ENCODE peak calls at places on chromosomes 5 and 9, in four cellular contexts. Q is mesendoderm, W is GM12892, Z is IMR-90. V is an unnamed sample.

GRCh38 chr9:127503379-127503921 is 52.1 kb downstream of the LRSAM1 start:
- DNase-seq in Q (no peak), W (no peak), Z (no peak), V (no peak)

GRCh38 chr5:56681346-56681745 is 134.0 kb upstream of the MAP3K1 start:
- DNase-seq in Q (no peak), W (no peak), Z (peak), V (peak)

GRCh38 chr9:127918201-127919107 is 1.6 kb upstream of the ST6GALNAC4 start:
- DNase-seq in Q (peak), W (no peak), Z (no peak), V (peak)

GRCh38 chr9:124038239-124038638 is 26.7 kb downstream of the LHX2 start:
- DNase-seq in Q (peak), W (no peak), Z (no peak), V (peak)

GRCh38 chr5:139422307-139422893 is 16.9 kb downstream of the DNAJC18 start:
- DNase-seq in Q (peak), W (no peak), Z (peak), V (peak)

GRCh38 chr5:155460501-155460931 is 447.0 kb downstream of the KIF4B start:
- DNase-seq in Q (no peak), W (no peak), Z (no peak), V (no peak)

GRCh38 chr9:23858234-23858633 is 32.2 kb upstream of the ELAVL2 start:
- DNase-seq in Q (no peak), W (no peak), Z (no peak), V (no peak)

GRCh38 chr5:23352437-23352836 is 155.0 kb upstream of the PRDM9 start:
- DNase-seq in Q (peak), W (no peak), Z (no peak), V (peak)

GRCh38 chr9:99855467-99856176 is 33.9 kb downstream of the NR4A3 start:
- DNase-seq in Q (peak), W (no peak), Z (no peak), V (no peak)

GRCh38 chr9:127580879-127581278 is 31.2 kb upstream of the STXBP1 start:
- DNase-seq in Q (no peak), W (no peak), Z (no peak), V (no peak)

GRCh38 chr9:99660191-99660636 is 161.5 kb upstream of the NR4A3 start:
- DNase-seq in Q (no peak), W (no peak), Z (no peak), V (no peak)

GRCh38 chr9:124202447-124202971 is 55.2 kb upstream of the NEK6 start:
- DNase-seq in Q (peak), W (peak), Z (peak), V (peak)

GRCh38 chr9:37437616-37438015 is 15.1 kb downstream of the GRHPR start:
- DNase-seq in Q (no peak), W (no peak), Z (no peak), V (no peak)

GRCh38 chr9:112786834-112787520 is 36.4 kb downstream of the SNX30 start:
- DNase-seq in Q (no peak), W (no peak), Z (no peak), V (no peak)

GRCh38 chr5:60843693-60844428 is at the start of gene ELOVL7:
- DNase-seq in Q (peak), W (peak), Z (peak), V (peak)

GRCh38 chr9:70083429-70083828 is 39.8 kb downstream of the MAMDC2 start:
- DNase-seq in Q (no peak), W (no peak), Z (no peak), V (peak)

GRCh38 chr5:165457854-165458481 is 1952.5 kb downstream of the MAT2B start:
- DNase-seq in Q (peak), W (no peak), Z (peak), V (peak)

GRCh38 chr9:36882117-36882465 is 152.0 kb downstream of the PAX5 start:
- DNase-seq in Q (no peak), W (no peak), Z (no peak), V (no peak)

GRCh38 chr5:989961-990530 is 18.6 kb upstream of the NKD2 start:
- DNase-seq in Q (peak), W (no peak), Z (no peak), V (no peak)

GRCh38 chr9:113577525-113578261 is 114.2 kb downstream of the RGS3 start:
- DNase-seq in Q (no peak), W (no peak), Z (peak), V (peak)

GRCh38 chr5:16871746-16872339 is 64.2 kb downstream of the MYO10 start:
- DNase-seq in Q (no peak), W (no peak), Z (peak), V (no peak)

GRCh38 chr9:33297455-33297854 is 7.1 kb downstream of the NFX1 start:
- DNase-seq in Q (no peak), W (peak), Z (no peak), V (no peak)

GRCh38 chr5:79746645-79747044 is 57.0 kb downstream of the CMYA5 start:
- DNase-seq in Q (no peak), W (no peak), Z (no peak), V (no peak)

GRCh38 chr9:88076286-88077070 is 61.8 kb downstream of the SPATA31C2 start:
- DNase-seq in Q (peak), W (no peak), Z (peak), V (peak)

GRCh38 chr5:76326559-76327351 is 76.3 kb upstream of the IQGAP2 start:
- DNase-seq in Q (peak), W (no peak), Z (no peak), V (no peak)

GRCh38 chr5:180860273-180860886 is 696 bp downstream of the ZFP62 start:
- DNase-seq in Q (peak), W (peak), Z (no peak), V (peak)

GRCh38 chr5:6710078-6710477 is 3.2 kb upstream of the TENT4A start:
- DNase-seq in Q (no peak), W (no peak), Z (no peak), V (no peak)

GRCh38 chr9:100082786-100083185 is 16.0 kb downstream of the ERP44 start:
- DNase-seq in Q (no peak), W (no peak), Z (peak), V (no peak)

GRCh38 chr5:171851251-171851650 is 65.6 kb downstream of the SMIM23 start:
- DNase-seq in Q (no peak), W (no peak), Z (no peak), V (no peak)

GRCh38 chr5:132050661-132051371 is 9.6 kb upstream of the IL3 start:
- DNase-seq in Q (no peak), W (no peak), Z (no peak), V (no peak)

GRCh38 chr9:14846871-14847311 is 63.3 kb downstream of the FREM1 start:
- DNase-seq in Q (peak), W (peak), Z (peak), V (peak)

GRCh38 chr5:130923543-130924159 is 241.4 kb downstream of the HINT1 start:
- DNase-seq in Q (no peak), W (no peak), Z (no peak), V (no peak)

GRCh38 chr5:174245506-174245905 is 200.0 kb downstream of the NSG2 start:
- DNase-seq in Q (no peak), W (no peak), Z (no peak), V (no peak)

GRCh38 chr5:33788922-33789321 is 102.9 kb downstream of the ADAMTS12 start:
- DNase-seq in Q (no peak), W (no peak), Z (peak), V (peak)

GRCh38 chr5:72093231-72093630 is 14.0 kb upstream of the MAP1B start:
- DNase-seq in Q (no peak), W (no peak), Z (peak), V (peak)

GRCh38 chr9:106487256-106487655 is 375.7 kb upstream of the ZNF462 start:
- DNase-seq in Q (no peak), W (no peak), Z (no peak), V (no peak)

GRCh38 chr5:80308526-80308925 is 11.3 kb upstream of the SPZ1 start:
- DNase-seq in Q (peak), W (no peak), Z (no peak), V (peak)

GRCh38 chr5:191949-192690 is 825 bp downstream of the LRRC14B start:
- DNase-seq in Q (no peak), W (no peak), Z (no peak), V (no peak)

V was measured in Daoy.